ENCODE peak calls at places on chromosome 1, in five cellular contexts. One of them, this sample, is unnamed.

GRCh38 chr1:174013864-174014418 is 8.2 kb downstream of the RC3H1 start:
- DNase-seq in PC-9: no peak
- DNase-seq in A673: no peak
- DNase-seq in fibroblast of lung: no peak
- DNase-seq in neural progenitor cell: no peak
- DNase-seq in this sample: no peak

GRCh38 chr1:8875216-8875861 is 3.1 kb downstream of the ENO1 start:
- DNase-seq in fibroblast of lung: no peak
- DNase-seq in PC-9: no peak
- DNase-seq in A673: peak; percentile 49
- DNase-seq in neural progenitor cell: no peak
- DNase-seq in this sample: no peak

GRCh38 chr1:172338295-172338735 is 82.2 kb upstream of the C1orf105 start:
- DNase-seq in PC-9: no peak
- DNase-seq in neural progenitor cell: no peak
- DNase-seq in fibroblast of lung: no peak
- DNase-seq in A673: no peak
- DNase-seq in this sample: no peak

GRCh38 chr1:37094302-37094701 is 60.0 kb upstream of the GRIK3 start:
- DNase-seq in neural progenitor cell: no peak
- DNase-seq in A673: no peak
- DNase-seq in PC-9: no peak
- DNase-seq in fibroblast of lung: no peak
- DNase-seq in this sample: no peak

GRCh38 chr1:27018316-27018715 is 5.7 kb upstream of the TENT5B start:
- DNase-seq in PC-9: peak; percentile 80
- DNase-seq in fibroblast of lung: no peak
- DNase-seq in neural progenitor cell: no peak
- DNase-seq in A673: no peak
- DNase-seq in this sample: no peak

GRCh38 chr1:153465728-153466625 is 5.5 kb upstream of the S100A7 start:
- DNase-seq in fibroblast of lung: peak; percentile 19
- DNase-seq in A673: peak; percentile 67
- DNase-seq in neural progenitor cell: peak; percentile 66
- DNase-seq in PC-9: peak; percentile 35
- DNase-seq in this sample: no peak

GRCh38 chr1:245001252-245001651 is 136.9 kb upstream of the HNRNPU start:
- DNase-seq in PC-9: no peak
- DNase-seq in fibroblast of lung: no peak
- DNase-seq in neural progenitor cell: no peak
- DNase-seq in A673: no peak
- DNase-seq in this sample: no peak

GRCh38 chr1:87826639-87827345 is 498.1 kb downstream of the LMO4 start:
- DNase-seq in A673: peak; percentile 83
- DNase-seq in neural progenitor cell: no peak
- DNase-seq in fibroblast of lung: peak; percentile 29
- DNase-seq in PC-9: no peak
- DNase-seq in this sample: peak; percentile 86

GRCh38 chr1:204882479-204882878 is 11.8 kb downstream of the NFASC start:
- DNase-seq in neural progenitor cell: no peak
- DNase-seq in fibroblast of lung: no peak
- DNase-seq in PC-9: no peak
- DNase-seq in A673: no peak
- DNase-seq in this sample: no peak

GRCh38 chr1:159161001-159161718 is 10.3 kb upstream of the CADM3 start:
- DNase-seq in fibroblast of lung: peak; percentile 90
- DNase-seq in A673: peak; percentile 73
- DNase-seq in PC-9: peak; percentile 41
- DNase-seq in neural progenitor cell: peak; percentile 85
- DNase-seq in this sample: peak; percentile 18

GRCh38 chr1:184210048-184210447 is 158.5 kb downstream of the TSEN15 start:
- DNase-seq in neural progenitor cell: no peak
- DNase-seq in A673: no peak
- DNase-seq in fibroblast of lung: peak; percentile 63
- DNase-seq in PC-9: no peak
- DNase-seq in this sample: no peak

GRCh38 chr1:157878059-157878458 is 36.5 kb upstream of the CD5L start:
- DNase-seq in A673: peak; percentile 83
- DNase-seq in neural progenitor cell: peak; percentile 63
- DNase-seq in PC-9: no peak
- DNase-seq in fibroblast of lung: peak; percentile 36
- DNase-seq in this sample: no peak

GRCh38 chr1:45018599-45019230 is 6.7 kb downstream of the UROD start:
- DNase-seq in A673: peak; percentile 65
- DNase-seq in fibroblast of lung: peak; percentile 64
- DNase-seq in PC-9: peak; percentile 46
- DNase-seq in neural progenitor cell: peak; percentile 82
- DNase-seq in this sample: no peak

GRCh38 chr1:31372961-31373896 is at the start of gene FABP3:
- DNase-seq in PC-9: no peak
- DNase-seq in fibroblast of lung: peak; percentile 59
- DNase-seq in neural progenitor cell: peak; percentile 91
- DNase-seq in A673: peak; percentile 52
- DNase-seq in this sample: no peak

GRCh38 chr1:20491178-20491577 is 5.2 kb upstream of the CAMK2N1 start:
- DNase-seq in PC-9: no peak
- DNase-seq in A673: no peak
- DNase-seq in neural progenitor cell: no peak
- DNase-seq in fibroblast of lung: no peak
- DNase-seq in this sample: no peak

GRCh38 chr1:8552820-8553397 is 235.0 kb downstream of the SLC45A1 start:
- DNase-seq in neural progenitor cell: no peak
- DNase-seq in PC-9: no peak
- DNase-seq in A673: no peak
- DNase-seq in fibroblast of lung: no peak
- DNase-seq in this sample: no peak

GRCh38 chr1:66933887-66934700 is 9.3 kb downstream of the MIER1 start:
- DNase-seq in PC-9: no peak
- DNase-seq in neural progenitor cell: no peak
- DNase-seq in A673: no peak
- DNase-seq in fibroblast of lung: no peak
- DNase-seq in this sample: no peak

GRCh38 chr1:55421317-55421716 is 206.2 kb upstream of the USP24 start:
- DNase-seq in A673: no peak
- DNase-seq in PC-9: peak; percentile 84
- DNase-seq in fibroblast of lung: no peak
- DNase-seq in neural progenitor cell: no peak
- DNase-seq in this sample: no peak

GRCh38 chr1:229508823-229509337 is 739 bp upstream of the NUP133 start:
- DNase-seq in A673: no peak
- DNase-seq in PC-9: no peak
- DNase-seq in neural progenitor cell: peak; percentile 4
- DNase-seq in fibroblast of lung: no peak
- DNase-seq in this sample: no peak

GRCh38 chr1:9253706-9254105 is 19.1 kb downstream of the H6PD start:
- DNase-seq in fibroblast of lung: peak; percentile 48
- DNase-seq in PC-9: no peak
- DNase-seq in neural progenitor cell: peak; percentile 59
- DNase-seq in A673: no peak
- DNase-seq in this sample: no peak

GRCh38 chr1:15189692-15190321 is 36.3 kb downstream of the TMEM51 start:
- DNase-seq in neural progenitor cell: no peak
- DNase-seq in A673: no peak
- DNase-seq in fibroblast of lung: no peak
- DNase-seq in PC-9: no peak
- DNase-seq in this sample: no peak

GRCh38 chr1:21937372-21938121 is 437 bp upstream of the HSPG2 start:
- DNase-seq in A673: peak; percentile 91
- DNase-seq in fibroblast of lung: peak; percentile 81
- DNase-seq in neural progenitor cell: peak; percentile 96
- DNase-seq in PC-9: no peak
- DNase-seq in this sample: peak; percentile 20

GRCh38 chr1:5988596-5989285 is 3.5 kb downstream of the NPHP4 start:
- DNase-seq in A673: no peak
- DNase-seq in neural progenitor cell: no peak
- DNase-seq in PC-9: no peak
- DNase-seq in fibroblast of lung: no peak
- DNase-seq in this sample: no peak

DNA sequence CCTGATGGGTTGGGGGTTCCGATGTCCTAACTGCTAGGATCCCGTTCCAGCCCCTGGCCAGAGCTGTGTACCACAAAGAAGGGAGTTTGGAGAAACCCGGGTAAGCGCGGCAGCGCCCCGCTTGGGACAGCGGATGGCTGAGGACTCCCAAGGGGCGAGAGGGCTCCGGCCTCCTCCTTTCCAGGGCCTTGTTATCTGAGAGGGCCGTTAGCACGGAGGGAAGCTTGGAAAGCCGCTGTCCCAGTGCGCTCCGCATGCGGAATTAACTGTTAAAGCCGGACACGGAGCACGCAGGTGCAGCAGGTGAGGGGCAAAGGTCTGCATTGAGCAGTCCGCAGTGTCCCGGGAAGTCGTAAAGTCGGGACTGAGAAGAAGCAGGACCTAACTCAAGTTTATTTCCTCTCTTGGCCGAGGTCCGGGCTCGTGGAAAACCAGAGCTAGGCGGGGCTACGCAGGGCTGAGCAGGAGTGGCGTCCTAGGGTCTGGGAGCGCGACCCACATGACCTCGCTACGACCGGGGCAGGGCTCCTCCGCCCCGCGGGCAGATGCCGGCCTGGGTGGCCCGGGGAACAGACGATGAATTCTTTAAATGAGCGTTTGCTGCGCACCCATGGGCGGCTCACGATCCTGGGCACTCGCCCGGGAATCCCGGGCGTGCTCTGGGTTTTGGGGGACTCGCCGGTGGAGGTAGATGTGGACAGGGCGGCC is 4.5 kb downstream of the LHX4 start:
- DNase-seq in fibroblast of lung: no peak
- DNase-seq in neural progenitor cell: peak; percentile 87
- DNase-seq in PC-9: no peak
- DNase-seq in A673: no peak
- DNase-seq in this sample: no peak
- TF ChIP-seq EZH2 in fibroblast of lung: peak; percentile 91
- TF ChIP-seq EZH2 in neural progenitor cell: no peak
- TF ChIP-seq EZH2 in PC-9: no peak
- TF ChIP-seq EZH2 in A673: peak; percentile 82
- TF ChIP-seq EZH2 in this sample: no peak

GRCh38 chr1:18641005-18641941 is 10.6 kb downstream of the PAX7 start:
- DNase-seq in fibroblast of lung: no peak
- DNase-seq in A673: peak; percentile 62
- DNase-seq in neural progenitor cell: peak; percentile 62
- DNase-seq in PC-9: no peak
- DNase-seq in this sample: peak; percentile 64
- TF ChIP-seq EZH2 in fibroblast of lung: no peak
- TF ChIP-seq EZH2 in A673: peak; percentile 48
- TF ChIP-seq EZH2 in neural progenitor cell: peak; percentile 78
- TF ChIP-seq EZH2 in PC-9: no peak
- TF ChIP-seq EZH2 in this sample: no peak

DNA sequence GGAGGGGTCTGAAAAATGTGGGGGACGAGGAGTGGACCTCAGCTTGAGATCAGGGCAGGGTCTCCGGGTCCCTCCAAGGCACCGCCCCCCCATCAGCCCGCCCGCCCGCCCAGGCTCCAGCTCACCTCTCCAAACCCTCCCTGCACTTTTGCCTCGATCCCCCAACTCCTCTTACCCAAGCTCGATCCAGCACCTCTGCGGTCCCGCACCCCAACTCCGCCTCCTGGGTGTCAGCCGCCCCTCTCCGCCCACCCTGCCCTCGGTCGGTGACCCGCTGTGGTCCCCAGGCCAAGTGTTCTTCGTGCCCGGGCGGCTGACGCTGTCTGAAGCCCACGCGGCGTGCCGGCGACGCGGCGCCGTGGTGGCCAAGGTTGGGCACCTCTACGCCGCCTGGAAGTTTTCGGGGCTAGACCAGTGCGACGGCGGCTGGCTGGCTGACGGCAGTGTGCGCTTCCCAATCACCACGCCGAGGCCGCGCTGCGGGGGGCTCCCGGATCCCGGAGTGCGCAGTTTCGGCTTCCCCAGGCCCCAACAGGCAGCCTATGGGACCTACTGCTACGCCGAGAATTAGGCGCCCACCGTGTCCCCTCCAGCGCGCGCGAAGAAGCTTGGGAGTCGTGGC is 5.7 kb downstream of the HAPLN2 start:
- DNase-seq in fibroblast of lung: no peak
- DNase-seq in neural progenitor cell: peak; percentile 34
- DNase-seq in PC-9: no peak
- DNase-seq in A673: no peak
- DNase-seq in this sample: no peak
- TF ChIP-seq EZH2 in fibroblast of lung: peak; percentile 3
- TF ChIP-seq EZH2 in neural progenitor cell: peak; percentile 91
- TF ChIP-seq EZH2 in PC-9: no peak
- TF ChIP-seq EZH2 in A673: no peak
- TF ChIP-seq EZH2 in this sample: no peak

GRCh38 chr1:1781526-1781903 is 3.2 kb upstream of the NADK start:
- DNase-seq in A673: no peak
- DNase-seq in PC-9: no peak
- DNase-seq in neural progenitor cell: no peak
- DNase-seq in fibroblast of lung: no peak
- DNase-seq in this sample: no peak

GRCh38 chr1:1777950-1778826 is at the start of gene NADK:
- DNase-seq in A673: peak; percentile 78
- DNase-seq in neural progenitor cell: peak; percentile 88
- DNase-seq in PC-9: peak; percentile 34
- DNase-seq in fibroblast of lung: peak; percentile 32
- DNase-seq in this sample: no peak

GRCh38 chr1:1780598-1781525 is 2.6 kb upstream of the NADK start:
- DNase-seq in fibroblast of lung: no peak
- DNase-seq in A673: no peak
- DNase-seq in PC-9: peak; percentile 21
- DNase-seq in neural progenitor cell: no peak
- DNase-seq in this sample: no peak

GRCh38 chr1:1778827-1779675 is 781 bp upstream of the NADK start:
- DNase-seq in fibroblast of lung: no peak
- DNase-seq in neural progenitor cell: peak; percentile 86
- DNase-seq in PC-9: peak; percentile 76
- DNase-seq in A673: peak; percentile 64
- DNase-seq in this sample: no peak

GRCh38 chr1:1779691-1780597 is 1.7 kb upstream of the NADK start:
- DNase-seq in neural progenitor cell: peak; percentile 25
- DNase-seq in fibroblast of lung: peak; percentile 58
- DNase-seq in PC-9: peak; percentile 69
- DNase-seq in A673: peak; percentile 75
- DNase-seq in this sample: peak; percentile 66
- TF ChIP-seq EZH2 in neural progenitor cell: no peak
- TF ChIP-seq EZH2 in fibroblast of lung: no peak
- TF ChIP-seq EZH2 in PC-9: no peak
- TF ChIP-seq EZH2 in A673: no peak
- TF ChIP-seq EZH2 in this sample: no peak

GRCh38 chr1:77015748-77016341 is 148.6 kb downstream of the ST6GALNAC5 start:
- DNase-seq in neural progenitor cell: peak; percentile 56
- DNase-seq in fibroblast of lung: no peak
- DNase-seq in PC-9: no peak
- DNase-seq in A673: no peak
- DNase-seq in this sample: no peak
- TF ChIP-seq EZH2 in neural progenitor cell: no peak
- TF ChIP-seq EZH2 in fibroblast of lung: no peak
- TF ChIP-seq EZH2 in PC-9: no peak
- TF ChIP-seq EZH2 in A673: no peak
- TF ChIP-seq EZH2 in this sample: no peak

This sample was measured in SK-N-MC.